ENCODE peak calls at places on chromosomes 5 and 9, in seven cellular contexts. T is mesendoderm, D is H9, U is IMR-90, N is mesenchymal stem cell, Q is neuronal stem cell, F is H1. G is an unnamed sample. For H3K79me1, the result is how much of the 10 kb centered on the place peaks cover.

GRCh38 chr9:17613723-17614122 is 34.9 kb downstream of the SH3GL2 start:
- DNase-seq in N (peak), U (peak), T (no peak), F (no peak), Q (no peak), D (no peak), G (no peak)

GRCh38 chr5:16492398-16493175 is 27.0 kb upstream of the ZNF622 start:
- DNase-seq in T (peak), U (peak), Q (no peak), F (no peak), N (peak), D (no peak), G (peak)

GRCh38 chr9:15293727-15294405 is 13.2 kb downstream of the TTC39B start:
- DNase-seq in N (peak), U (no peak), Q (no peak), T (no peak), D (no peak), F (peak), G (no peak)

GRCh38 chr5:144882739-144883283 is 712.1 kb downstream of the KCTD16 start:
- DNase-seq in N (no peak), D (no peak), T (no peak), U (no peak), F (no peak), Q (no peak), G (no peak)

GRCh38 chr5:392431-392988 is 50.5 kb upstream of the EXOC3 start:
- DNase-seq in F (peak), N (peak), D (peak), U (peak), Q (no peak), T (peak), G (peak)

GRCh38 chr5:26009742-26010141 is 1028.6 kb downstream of the CDH9 start:
- DNase-seq in D (peak), F (peak), Q (peak), T (peak), U (no peak), N (peak), G (no peak)

GRCh38 chr9:16816006-16816405 is 54.5 kb downstream of the BNC2 start:
- DNase-seq in T (no peak), N (no peak), F (no peak), U (no peak), D (no peak), Q (no peak), G (no peak)

GRCh38 chr5:143652104-143652700 is 159.8 kb upstream of the HMHB1 start:
- DNase-seq in Q (no peak), N (peak), U (peak), D (no peak), F (no peak), T (no peak), G (no peak)

GRCh38 chr5:89864941-89865340 is 544.6 kb downstream of the CETN3 start:
- DNase-seq in D (no peak), N (no peak), U (no peak), T (peak), Q (no peak), F (no peak), G (no peak)

GRCh38 chr5:58922392-58923171 is 339.7 kb downstream of the RAB3C start:
- DNase-seq in D (no peak), T (no peak), Q (no peak), U (peak), F (no peak), N (no peak), G (no peak)

GRCh38 chr5:146862641-146863040 is 15.9 kb downstream of the PPP2R2B start:
- DNase-seq in F (no peak), D (no peak), U (no peak), T (no peak), N (no peak), Q (no peak), G (no peak)
- H3K79me1 ChIP-seq in F (under half), D (under half), U (under half), T (under half), N (under half), Q (under half), G (under half)

DNA sequence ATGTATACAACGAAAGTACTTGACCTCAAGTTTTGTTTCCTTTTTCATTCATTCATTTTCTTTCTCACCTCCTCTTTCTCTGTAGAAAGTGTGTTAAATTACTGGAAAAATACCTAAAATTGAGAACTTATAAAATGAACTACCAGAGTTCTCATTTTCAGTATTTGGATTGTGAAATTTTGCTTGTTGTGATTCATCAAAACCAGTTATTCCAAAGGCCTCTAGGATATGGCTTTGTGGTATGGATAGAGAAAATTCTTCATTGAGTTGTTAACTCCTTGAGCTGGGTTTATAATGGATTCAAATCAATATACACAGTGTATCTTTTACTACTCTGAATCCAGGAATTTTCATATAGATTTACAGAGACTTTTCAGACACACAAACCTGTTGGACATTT is 287.6 kb downstream of the KDM4C start:
- DNase-seq in F (no peak), D (no peak), N (no peak), U (peak), Q (no peak), T (no peak), G (no peak)
- H3K79me1 ChIP-seq in F (under half), D (under half), N (under half), U (under half), Q (under half), T (under half), G (under half)

DNA sequence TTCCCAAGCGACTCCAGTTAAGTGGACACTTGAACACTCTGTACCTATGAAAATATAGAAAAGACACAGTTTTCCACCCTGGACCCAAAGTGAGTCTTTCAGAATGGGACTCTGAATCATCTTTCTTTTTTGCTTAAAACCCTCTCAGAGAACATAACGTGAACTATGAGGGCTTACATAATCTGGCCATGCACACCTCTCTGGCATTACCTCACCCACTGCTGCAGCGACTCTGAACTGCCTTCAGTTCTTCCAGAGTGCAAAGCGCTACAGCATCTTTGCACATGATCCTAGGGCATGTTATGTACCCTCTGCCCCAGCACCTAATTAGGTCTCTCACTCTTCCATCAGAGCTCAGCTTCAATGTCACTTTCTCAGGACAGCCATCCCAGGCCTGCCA is 186.2 kb downstream of the RORB start:
- DNase-seq in D (no peak), N (no peak), F (no peak), Q (no peak), T (no peak), U (no peak), G (no peak)
- H3K79me1 ChIP-seq in D (under half), N (under half), F (under half), Q (under half), T (under half), U (under half), G (under half)

DNA sequence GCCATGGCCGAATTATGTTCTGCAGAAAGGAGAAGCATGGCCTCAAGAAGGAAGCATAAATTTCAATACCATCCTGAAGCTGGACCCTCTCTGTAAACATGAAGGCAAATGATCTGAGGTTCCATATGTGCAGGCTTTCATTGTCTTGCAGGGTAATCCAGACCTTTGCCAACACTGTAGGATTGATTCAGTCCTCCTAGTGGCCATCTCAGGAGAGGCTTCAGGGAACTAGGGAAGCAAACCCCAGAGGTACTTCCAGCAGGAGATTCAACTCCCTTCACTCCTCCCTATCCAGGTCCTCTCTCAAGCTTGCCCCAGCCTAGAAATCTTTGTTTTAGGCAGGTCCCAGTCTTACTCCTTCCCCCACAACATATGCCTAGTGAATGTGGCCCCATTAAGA is 99.3 kb upstream of the HCN1 start:
- DNase-seq in U (no peak), D (no peak), T (peak), N (no peak), Q (no peak), F (no peak), G (no peak)
- H3K79me1 ChIP-seq in U (under half), D (under half), T (under half), N (under half), Q (under half), F (under half), G (under half)

DNA sequence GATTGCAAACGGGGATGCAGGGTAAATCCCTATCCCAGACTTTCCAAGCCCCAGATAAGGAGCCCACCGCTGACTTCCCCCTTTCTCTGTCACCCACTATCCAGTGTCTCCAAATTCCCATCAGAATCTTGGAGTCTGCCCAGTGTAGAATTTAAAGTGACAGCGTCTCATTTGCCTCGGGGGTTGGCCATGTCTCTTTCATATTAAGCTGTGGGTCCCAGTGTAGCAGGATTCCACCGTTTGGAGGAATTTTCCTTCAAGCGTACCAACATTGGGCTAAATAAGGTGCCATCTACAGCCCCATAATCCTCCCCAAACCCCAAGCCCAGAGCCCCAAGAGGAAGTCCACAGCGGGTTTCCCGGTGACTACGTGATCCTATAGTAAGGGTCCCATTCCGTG is 1.1 kb downstream of the BRINP1 start:
- DNase-seq in N (no peak), U (no peak), T (no peak), D (no peak), Q (no peak), F (no peak), G (no peak)
- H3K79me1 ChIP-seq in N (under half), U (under half), T (under half), D (under half), Q (under half), F (under half), G (under half)

GRCh38 chr9:3468407-3469205 is 57.2 kb downstream of the RFX3 start:
- DNase-seq in D (no peak), U (no peak), F (no peak), Q (no peak), N (no peak), T (no peak), G (peak)

GRCh38 chr9:3464033-3464638 is 61.7 kb downstream of the RFX3 start:
- DNase-seq in F (no peak), N (no peak), D (no peak), U (peak), Q (no peak), T (no peak), G (no peak)

GRCh38 chr9:3473402-3473801 is 52.4 kb downstream of the RFX3 start:
- DNase-seq in U (no peak), F (no peak), Q (no peak), D (no peak), N (no peak), T (no peak), G (no peak)

GRCh38 chr9:3467593-3468219 is 58.1 kb downstream of the RFX3 start:
- DNase-seq in F (no peak), U (peak), N (peak), D (peak), T (peak), Q (peak), G (peak)
- H3K79me1 ChIP-seq in F (under half), U (under half), N (under half), D (under half), T (under half), Q (under half), G (under half)

GRCh38 chr5:92064993-92065392 is 681.9 kb upstream of the ARRDC3 start:
- DNase-seq in Q (no peak), F (no peak), T (no peak), U (no peak), D (no peak), N (no peak), G (no peak)

GRCh38 chr5:92070786-92071185 is 687.7 kb upstream of the ARRDC3 start:
- DNase-seq in N (no peak), T (peak), F (no peak), Q (no peak), U (no peak), D (no peak), G (no peak)
- H3K79me1 ChIP-seq in N (under half), T (under half), F (under half), Q (under half), U (under half), D (under half), G (under half)

G was measured in trophoblast cell.